ENCODE peak calls at places on chromosomes 11 and 22, in ten cellular contexts. E is cardiac muscle cell, O is ascending aorta, H is mesenchymal stem cell, G is iPS DF 6.9, Y is SJSA1, T is OCI-LY7, D is spleen, L is right atrium auricular region, F is RWPE2. U is an unnamed sample. For H3K4me1, the result is how much of the 10 kb centered on the place peaks cover.

GRCh38 chr22:16935209-16935608 is 72.8 kb downstream of the GAB4 start:
- DNase-seq in E (no peak), O (no peak), H (no peak), G (no peak), Y (no peak), T (no peak), D (no peak), L (no peak), F (no peak), U (no peak)

GRCh38 chr11:70711911-70712185 is 313.5 kb downstream of the CTTN start:
- DNase-seq in E (no peak), O (no peak), H (no peak), G (no peak), Y (no peak), T (no peak), D (no peak), L (no peak), F (no peak), U (no peak)

GRCh38 chr11:65373839-65374580 is 8.4 kb downstream of the SLC25A45 start:
- DNase-seq in E (no peak), O (no peak), H (no peak), G (no peak), Y (no peak), T (no peak), D (no peak), L (no peak), F (no peak), U (no peak)

GRCh38 chr11:125175896-125176575 is 11.5 kb downstream of the PKNOX2 start:
- DNase-seq in E (no peak), O (peak), H (peak), G (no peak), Y (no peak), T (no peak), D (peak), L (no peak), F (peak), U (no peak)

GRCh38 chr11:123429851-123430735 is at the start of gene GRAMD1B:
- DNase-seq in E (peak), O (no peak), H (peak), G (peak), Y (peak), T (no peak), D (peak), L (no peak), F (peak), U (peak)

GRCh38 chr11:11706022-11706421 is 84.2 kb upstream of the GALNT18 start:
- DNase-seq in E (no peak), O (no peak), H (no peak), G (no peak), Y (no peak), T (no peak), D (no peak), L (no peak), F (no peak), U (no peak)

GRCh38 chr11:108873305-108873704 is 208.4 kb downstream of the DDX10 start:
- DNase-seq in E (no peak), O (no peak), H (no peak), G (no peak), Y (peak), T (no peak), D (no peak), L (no peak), F (no peak), U (no peak)

GRCh38 chr11:73493838-73494598 is 103.9 kb downstream of the FAM168A start:
- DNase-seq in E (peak), O (no peak), H (peak), G (peak), Y (peak), T (no peak), D (no peak), L (no peak), F (no peak), U (no peak)

GRCh38 chr22:50017701-50018224 is 5.2 kb upstream of the IL17REL start:
- DNase-seq in E (no peak), O (no peak), H (no peak), G (no peak), Y (no peak), T (no peak), D (no peak), L (no peak), F (no peak), U (no peak)

GRCh38 chr22:39384750-39385480 is 14.7 kb upstream of the TAB1 start:
- DNase-seq in E (peak), O (no peak), H (peak), G (no peak), Y (no peak), T (peak), D (no peak), L (no peak), F (no peak), U (peak)

GRCh38 chr11:130865091-130865771 is 51.0 kb downstream of the SNX19 start:
- DNase-seq in E (peak), O (peak), H (no peak), G (no peak), Y (no peak), T (no peak), D (no peak), L (no peak), F (no peak), U (no peak)

GRCh38 chr11:68387840-68388239 is 72.7 kb upstream of the PPP6R3 start:
- DNase-seq in E (no peak), O (no peak), H (no peak), G (no peak), Y (no peak), T (no peak), D (no peak), L (no peak), F (no peak), U (no peak)

GRCh38 chr11:31810779-31811647 is at the start of gene PAX6:
- DNase-seq in E (peak), O (peak), H (no peak), G (no peak), Y (peak), T (no peak), D (peak), L (peak), F (no peak), U (peak)

GRCh38 chr22:20002661-20003060 is 14.0 kb downstream of the ARVCF start:
- DNase-seq in E (no peak), O (no peak), H (no peak), G (no peak), Y (no peak), T (no peak), D (peak), L (no peak), F (no peak), U (no peak)

GRCh38 chr11:46588131-46588530 is 5.7 kb downstream of the AMBRA1 start:
- DNase-seq in E (no peak), O (no peak), H (peak), G (no peak), Y (no peak), T (no peak), D (no peak), L (no peak), F (no peak), U (no peak)
- H3K4me1 ChIP-seq in E (under half), O (under half), H (under half), G (under half), Y (under half), T (under half), D (under half), L (under half), F (under half), U (under half)

GRCh38 chr22:23144432-23144831 is 845 bp upstream of the RAB36 start:
- DNase-seq in E (no peak), O (no peak), H (no peak), G (no peak), Y (no peak), T (no peak), D (peak), L (no peak), F (no peak), U (no peak)
- H3K27ac ChIP-seq in E (no peak), O (no peak), H (no peak), G (no peak), Y (no peak), T (no peak), D (no peak), L (no peak), F (no peak), U (peak)

GRCh38 chr11:74957937-74958629 is 9.0 kb downstream of the SPCS2 start:
- DNase-seq in E (no peak), O (no peak), H (no peak), G (no peak), Y (no peak), T (no peak), D (no peak), L (no peak), F (no peak), U (no peak)
- H3K4me1 ChIP-seq in E (under half), O (under half), H (under half), G (under half), Y (under half), T (under half), D (under half), L (under half), F (under half), U (under half)

DNA sequence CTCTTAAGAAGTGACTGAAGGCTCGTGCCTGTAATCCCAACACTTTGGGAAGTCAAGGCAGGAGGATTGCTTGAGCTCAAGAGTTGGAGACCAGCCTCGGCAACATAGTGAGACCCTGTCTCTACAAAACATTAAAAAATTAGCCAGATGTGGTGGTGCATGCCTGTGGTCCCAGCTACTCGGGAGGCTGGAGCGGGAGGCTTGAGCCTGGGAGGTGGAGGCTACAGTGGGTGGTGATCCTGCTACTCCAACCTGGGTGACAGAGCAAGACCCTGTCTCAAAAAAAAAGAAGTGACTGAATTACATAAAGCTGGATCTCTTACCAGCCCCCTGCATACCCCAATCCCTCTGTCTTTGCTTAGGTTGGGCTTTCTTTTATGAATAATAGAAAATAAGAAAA is 58.1 kb downstream of the C22orf31 start:
- DNase-seq in E (no peak), O (no peak), H (no peak), G (no peak), Y (no peak), T (no peak), D (no peak), L (no peak), F (no peak), U (no peak)
- H3K27ac ChIP-seq in E (peak), O (no peak), H (no peak), G (no peak), Y (no peak), T (no peak), D (no peak), L (no peak), F (no peak), U (no peak)

GRCh38 chr11:1565173-1565903 is 6.7 kb downstream of the DUSP8 start:
- DNase-seq in E (no peak), O (peak), H (no peak), G (no peak), Y (no peak), T (no peak), D (peak), L (no peak), F (no peak), U (no peak)

GRCh38 chr11:1564535-1565172 is 7.4 kb downstream of the DUSP8 start:
- DNase-seq in E (peak), O (peak), H (peak), G (no peak), Y (no peak), T (peak), D (peak), L (peak), F (no peak), U (peak)

GRCh38 chr11:1563149-1563638 is 8.9 kb downstream of the DUSP8 start:
- DNase-seq in E (no peak), O (peak), H (no peak), G (no peak), Y (no peak), T (no peak), D (no peak), L (no peak), F (no peak), U (no peak)

GRCh38 chr11:1562469-1563148 is 9.5 kb downstream of the DUSP8 start:
- DNase-seq in E (no peak), O (no peak), H (no peak), G (no peak), Y (no peak), T (no peak), D (peak), L (no peak), F (no peak), U (no peak)

DNA sequence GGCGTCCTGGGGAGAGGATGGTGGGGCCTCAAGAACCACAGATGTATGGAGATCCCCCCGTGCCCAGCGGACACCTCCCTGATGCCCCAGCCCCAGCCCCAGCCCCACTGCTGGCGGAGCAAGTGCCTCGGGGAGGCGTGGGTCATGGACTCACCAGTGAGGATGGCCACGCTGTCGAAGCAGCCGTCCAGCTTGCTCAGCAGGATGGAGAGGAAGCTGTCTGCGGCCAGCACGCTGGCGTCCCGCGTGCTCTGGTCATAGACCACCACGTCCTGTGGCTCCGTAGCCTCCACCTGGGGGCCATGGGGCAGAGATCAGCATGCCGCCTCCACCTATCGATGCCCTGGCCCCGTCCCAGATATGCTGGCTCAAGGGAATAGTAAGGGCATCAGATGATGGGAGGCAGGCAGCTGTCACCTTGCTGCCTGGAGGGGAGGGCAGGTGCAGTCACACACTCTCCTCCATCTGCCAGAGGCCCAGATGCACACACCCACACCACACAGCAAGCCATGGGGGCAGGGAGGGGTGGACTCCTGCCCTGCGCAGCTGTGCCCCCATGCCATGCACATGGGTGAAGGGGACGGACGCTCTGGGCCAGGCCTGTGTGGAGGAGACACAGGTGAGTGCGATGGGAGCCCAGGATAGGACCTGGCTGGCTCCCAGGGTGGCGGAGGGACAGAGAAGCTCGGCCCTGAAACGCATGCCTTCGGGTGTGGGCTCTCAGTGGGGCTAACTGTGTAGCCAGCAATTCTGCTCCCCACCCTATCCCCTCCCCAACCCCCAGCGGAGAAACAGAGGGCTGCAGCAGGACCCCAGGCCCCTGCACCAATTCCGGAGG is 8.2 kb downstream of the DUSP8 start:
- DNase-seq in E (no peak), O (peak), H (no peak), G (no peak), Y (no peak), T (no peak), D (no peak), L (no peak), F (no peak), U (no peak)
- H3K4me1 ChIP-seq in E (under half), O (under half), H (under half), G (under half), Y (under half), T (under half), D (under half), L (under half), F (under half), U (under half)

GRCh38 chr22:34845391-34845790 is 220.6 kb upstream of the ISX start:
- DNase-seq in E (no peak), O (no peak), H (no peak), G (no peak), Y (no peak), T (no peak), D (no peak), L (no peak), F (no peak), U (no peak)
- H3K27ac ChIP-seq in E (no peak), O (no peak), H (no peak), G (no peak), Y (no peak), T (no peak), D (no peak), L (no peak), F (no peak), U (no peak)

GRCh38 chr22:23847310-23847920 is 8.6 kb upstream of the DERL3 start:
- DNase-seq in E (no peak), O (no peak), H (no peak), G (no peak), Y (no peak), T (no peak), D (no peak), L (no peak), F (no peak), U (no peak)

GRCh38 chr22:23845661-23846469 is 7.1 kb upstream of the DERL3 start:
- DNase-seq in E (no peak), O (no peak), H (no peak), G (no peak), Y (no peak), T (peak), D (peak), L (no peak), F (peak), U (no peak)

GRCh38 chr22:23847991-23848864 is 9.4 kb upstream of the DERL3 start:
- DNase-seq in E (peak), O (no peak), H (no peak), G (no peak), Y (no peak), T (peak), D (peak), L (no peak), F (no peak), U (no peak)

GRCh38 chr22:23849009-23850006 is 8.4 kb upstream of the SLC2A11 start:
- DNase-seq in E (peak), O (peak), H (peak), G (no peak), Y (peak), T (peak), D (peak), L (peak), F (no peak), U (peak)

DNA sequence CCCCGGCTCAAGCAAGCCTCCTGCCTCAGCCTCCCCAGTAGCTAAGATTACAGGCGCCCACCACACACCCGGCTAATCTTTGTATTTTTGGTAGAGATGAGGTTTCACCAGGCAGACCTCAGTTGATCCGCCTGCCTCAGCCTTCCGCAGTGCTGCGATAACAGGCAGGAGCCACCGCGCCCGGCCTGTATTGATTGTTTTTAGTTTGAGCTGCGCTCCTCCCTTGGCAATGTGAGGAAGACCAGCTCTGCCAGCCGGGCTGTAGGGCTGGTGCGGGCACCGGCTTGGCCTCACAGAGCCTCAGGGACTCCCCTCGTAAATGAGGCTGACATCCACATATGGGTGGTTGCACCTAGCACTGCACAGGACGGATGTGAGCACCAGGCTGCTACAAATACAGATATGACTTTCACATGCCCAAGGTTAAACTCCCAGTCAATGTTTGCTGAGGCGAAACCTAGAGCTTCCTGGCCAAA is 7.5 kb upstream of the SLC2A11 start:
- DNase-seq in E (no peak), O (no peak), H (no peak), G (no peak), Y (no peak), T (peak), D (peak), L (no peak), F (no peak), U (peak)
- H3K4me1 ChIP-seq in E (under half), O (under half), H (under half), G (under half), Y (under half), T (half or more), D (under half), L (under half), F (under half), U (under half)